ENCODE peak calls at places on chromosomes 6 and 20, in seven cellular contexts. One of them, this sample, is unnamed.

GRCh38 chr20:23257848-23258746 is 92.5 kb upstream of the NXT1 start:
- DNase-seq in WTC11: no peak
- DNase-seq in naive thymus-derived CD8-positive, alpha-beta T cell: no peak
- DNase-seq in ACHN: peak; percentile 46
- DNase-seq in memory B cell: no peak
- DNase-seq in sciatic nerve: no peak
- DNase-seq in GM03348: peak; percentile 86
- DNase-seq in this sample: no peak

GRCh38 chr6:63565058-63565726 is 7.1 kb upstream of the LOC128125822 start:
- DNase-seq in WTC11: no peak
- DNase-seq in naive thymus-derived CD8-positive, alpha-beta T cell: no peak
- DNase-seq in ACHN: peak; percentile 12
- DNase-seq in memory B cell: no peak
- DNase-seq in sciatic nerve: no peak
- DNase-seq in GM03348: no peak
- DNase-seq in this sample: no peak

GRCh38 chr6:123771126-123771525 is 32.5 kb upstream of the NKAIN2 start:
- DNase-seq in WTC11: no peak
- DNase-seq in naive thymus-derived CD8-positive, alpha-beta T cell: no peak
- DNase-seq in ACHN: no peak
- DNase-seq in memory B cell: no peak
- DNase-seq in sciatic nerve: no peak
- DNase-seq in GM03348: no peak
- DNase-seq in this sample: no peak

GRCh38 chr20:50550531-50550930 is 40.3 kb downstream of the PTPN1 start:
- DNase-seq in WTC11: no peak
- DNase-seq in naive thymus-derived CD8-positive, alpha-beta T cell: no peak
- DNase-seq in ACHN: peak; percentile 18
- DNase-seq in memory B cell: no peak
- DNase-seq in sciatic nerve: no peak
- DNase-seq in GM03348: no peak
- DNase-seq in this sample: no peak

GRCh38 chr6:116876635-116877611 is at the start of gene RFX6:
- DNase-seq in WTC11: peak; percentile 66
- DNase-seq in naive thymus-derived CD8-positive, alpha-beta T cell: no peak
- DNase-seq in ACHN: no peak
- DNase-seq in memory B cell: no peak
- DNase-seq in sciatic nerve: no peak
- DNase-seq in GM03348: peak; percentile 15
- DNase-seq in this sample: no peak

GRCh38 chr20:56222201-56222600 is 26.3 kb upstream of the MC3R start:
- DNase-seq in WTC11: no peak
- DNase-seq in naive thymus-derived CD8-positive, alpha-beta T cell: no peak
- DNase-seq in ACHN: no peak
- DNase-seq in memory B cell: no peak
- DNase-seq in sciatic nerve: no peak
- DNase-seq in GM03348: no peak
- DNase-seq in this sample: no peak

GRCh38 chr6:13794184-13794583 is 20.2 kb downstream of the MCUR1 start:
- DNase-seq in WTC11: no peak
- DNase-seq in naive thymus-derived CD8-positive, alpha-beta T cell: no peak
- DNase-seq in ACHN: peak; percentile 56
- DNase-seq in memory B cell: no peak
- DNase-seq in sciatic nerve: no peak
- DNase-seq in GM03348: peak; percentile 69
- DNase-seq in this sample: no peak

GRCh38 chr6:13327691-13328075 is 654 bp downstream of the TBC1D7 start:
- DNase-seq in WTC11: no peak
- DNase-seq in naive thymus-derived CD8-positive, alpha-beta T cell: no peak
- DNase-seq in ACHN: no peak
- DNase-seq in memory B cell: no peak
- DNase-seq in sciatic nerve: no peak
- DNase-seq in GM03348: peak; percentile 13
- DNase-seq in this sample: no peak